ENCODE peak calls at places on chromosomes 16 and 17, in nine cellular contexts. F, S, Y, L, I, J, X, B and C are unnamed samples.

GRCh38 chr16:89383095-89384003 is 107.0 kb downstream of the ANKRD11 start:
- DNase-seq in S (peak), J (peak), F (no peak), X (peak), B (peak), L (peak), I (no peak), Y (peak), C (peak)

GRCh38 chr17:30230596-30231125 is 4.8 kb downstream of the SLC6A4 start:
- DNase-seq in Y (no peak), I (no peak), S (no peak), X (no peak), F (no peak), B (no peak), J (peak), L (no peak), C (no peak)

GRCh38 chr16:84514874-84515835 is 10.7 kb upstream of the MEAK7 start:
- DNase-seq in B (no peak), Y (peak), J (no peak), I (peak), X (no peak), S (no peak), F (peak), L (no peak), C (no peak)

GRCh38 chr17:14833201-14833773 is 431.8 kb downstream of the PMP22 start:
- DNase-seq in J (no peak), X (peak), Y (no peak), L (peak), I (no peak), F (no peak), S (no peak), B (no peak), C (no peak)

GRCh38 chr17:69734656-69735055 is 320.2 kb downstream of the MAP2K6 start:
- DNase-seq in S (no peak), B (no peak), I (no peak), J (peak), X (no peak), Y (no peak), L (no peak), F (no peak), C (no peak)

GRCh38 chr17:82933006-82933310 is 93.1 kb upstream of the ZNF750 start:
- DNase-seq in X (no peak), J (no peak), B (no peak), Y (no peak), I (no peak), S (peak), L (no peak), F (no peak), C (no peak)

GRCh38 chr17:9175700-9176467 is 154.6 kb downstream of the NTN1 start:
- DNase-seq in L (peak), Y (no peak), B (no peak), S (no peak), J (no peak), F (no peak), I (no peak), X (no peak), C (no peak)

GRCh38 chr17:78787444-78787843 is 5.4 kb upstream of the CYTH1 start:
- DNase-seq in Y (no peak), S (no peak), L (no peak), F (no peak), I (no peak), X (no peak), B (no peak), J (no peak), C (no peak)

GRCh38 chr17:73365203-73365933 is 53.6 kb upstream of the CDC42EP4 start:
- DNase-seq in Y (no peak), F (no peak), B (no peak), X (no peak), I (no peak), J (no peak), L (no peak), S (no peak), C (peak)

GRCh38 chr17:60577147-60577925 is 22.7 kb upstream of the PPM1D start:
- DNase-seq in S (no peak), J (peak), X (peak), B (no peak), L (peak), Y (no peak), F (no peak), I (no peak), C (peak)

GRCh38 chr16:64589836-64590235 is 532.0 kb downstream of the CDH11 start:
- DNase-seq in J (peak), L (no peak), I (no peak), X (peak), B (no peak), S (no peak), Y (no peak), F (no peak), C (peak)

GRCh38 chr16:73047221-73047535 is 750 bp downstream of the ZFHX3 start:
- DNase-seq in S (no peak), Y (no peak), F (no peak), J (no peak), X (no peak), I (no peak), L (no peak), B (no peak), C (no peak)

GRCh38 chr16:68227183-68227793 is 8.6 kb downstream of the ESRP2 start:
- DNase-seq in S (no peak), J (no peak), L (no peak), Y (no peak), I (no peak), X (no peak), F (no peak), B (no peak), C (no peak)

GRCh38 chr17:8206536-8206935 is 3.8 kb downstream of the AURKB start:
- DNase-seq in I (no peak), B (no peak), X (no peak), F (no peak), Y (no peak), S (no peak), L (no peak), J (no peak), C (no peak)

GRCh38 chr17:61729690-61730268 is 133.5 kb downstream of the BRIP1 start:
- DNase-seq in Y (no peak), X (no peak), F (no peak), S (no peak), J (no peak), B (no peak), L (no peak), I (no peak), C (no peak)

GRCh38 chr17:50469671-50470305 is 1.1 kb upstream of the CHAD start:
- DNase-seq in Y (no peak), B (no peak), F (no peak), I (no peak), J (no peak), X (no peak), S (no peak), L (no peak), C (no peak)

GRCh38 chr16:2966043-2966802 is 2.1 kb downstream of the KREMEN2 start:
- DNase-seq in J (no peak), L (no peak), X (no peak), S (peak), I (no peak), F (no peak), Y (no peak), B (no peak), C (no peak)

GRCh38 chr17:50686494-50687199 is 21.1 kb downstream of the ANKRD40 start:
- DNase-seq in B (no peak), F (no peak), S (no peak), L (peak), X (peak), J (peak), Y (no peak), I (no peak), C (peak)

GRCh38 chr17:1730345-1731193 is 6.1 kb downstream of the WDR81 start:
- DNase-seq in I (no peak), F (no peak), L (peak), S (no peak), J (peak), Y (no peak), B (no peak), X (peak), C (peak)

GRCh38 chr17:48723555-48724239 is 712 bp downstream of the PRAC2 start:
- DNase-seq in Y (no peak), X (no peak), J (no peak), B (peak), F (no peak), L (peak), S (peak), I (no peak), C (no peak)